ENCODE peak calls at places on chromosome 10, in four cellular contexts. A is A549, W is GM12892, Q is tibial nerve. F is an unnamed sample.

GRCh38 chr10:121696854-121697253 is 98.6 kb upstream of the FGFR2 start:
- DNase-seq in A (peak; percentile 18), Q (no peak), W (no peak), F (no peak)

GRCh38 chr10:22899307-22899706 is 28.5 kb upstream of the ARMC3 start:
- DNase-seq in W (no peak), Q (no peak), A (no peak), F (no peak)

GRCh38 chr10:132533571-132534260 is 3.9 kb upstream of the INPP5A start:
- DNase-seq in W (no peak), Q (no peak), A (no peak), F (peak; percentile 20)

GRCh38 chr10:60967854-60968484 is 24.0 kb upstream of the RHOBTB1 start:
- DNase-seq in Q (no peak), W (no peak), A (no peak), F (no peak)

GRCh38 chr10:128781636-128782035 is 655.4 kb upstream of the MKI67 start:
- DNase-seq in W (no peak), A (no peak), Q (no peak), F (no peak)

GRCh38 chr10:25048463-25048862 is 32.1 kb downstream of the THNSL1 start:
- DNase-seq in Q (peak; percentile 36), A (no peak), W (no peak), F (no peak)

GRCh38 chr10:43863859-43864591 is 215.3 kb upstream of the ZNF32 start:
- DNase-seq in Q (no peak), A (no peak), W (no peak), F (peak; percentile 49)

GRCh38 chr10:2893446-2893845 is 173.9 kb upstream of the PFKP start:
- DNase-seq in Q (no peak), W (no peak), A (no peak), F (no peak)

GRCh38 chr10:5684318-5684970 is at the start of gene TASOR2:
- DNase-seq in A (peak; percentile 92), Q (peak; percentile 89), W (peak; percentile 85), F (peak; percentile 99)
- TF ChIP-seq POLR2A in A (peak; percentile 77), Q (peak; percentile 35), W (peak; percentile 85), F (no peak)

DNA sequence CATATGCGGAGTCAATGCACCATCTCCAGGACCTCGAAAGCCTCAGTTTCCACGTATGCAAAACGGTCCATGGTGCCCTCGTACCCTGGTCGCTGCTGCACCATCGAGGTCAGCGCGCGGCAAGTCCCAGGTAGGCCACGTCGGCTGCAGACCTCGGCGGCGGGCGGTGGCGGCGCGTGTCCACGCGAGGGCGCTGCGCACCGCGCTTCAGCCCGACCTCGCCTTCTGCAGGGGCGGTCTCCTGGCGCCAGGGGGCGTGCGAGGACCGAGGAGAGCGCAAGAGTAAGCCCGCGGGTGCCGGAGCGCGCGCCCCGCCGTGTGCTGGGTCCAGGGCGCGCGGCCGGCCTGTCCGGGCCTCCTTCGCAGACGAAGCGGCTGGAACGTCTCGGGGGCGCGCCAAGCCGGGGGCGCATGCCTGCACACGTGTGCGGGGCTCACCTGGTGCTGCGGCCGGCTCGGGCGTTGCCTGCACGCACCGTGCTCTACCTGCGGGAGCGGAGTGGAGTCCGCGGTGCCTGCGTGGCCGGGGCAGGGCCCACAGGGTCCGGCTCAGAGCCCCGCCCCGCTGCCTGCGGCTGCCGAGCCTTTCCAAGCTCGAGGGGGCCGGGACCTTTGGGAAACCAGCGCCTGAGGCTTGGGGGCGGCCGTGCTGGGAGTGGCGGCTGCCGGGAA is 54.0 kb downstream of the GLRX3 start:
- DNase-seq in W (peak; percentile 91), A (peak; percentile 71), Q (peak; percentile 84), F (peak; percentile 89)
- TF ChIP-seq POLR2A in W (no peak), A (no peak), Q (no peak), F (no peak)

GRCh38 chr10:130300608-130301025 is 164.4 kb downstream of the GLRX3 start:
- DNase-seq in W (no peak), A (no peak), Q (no peak), F (no peak)

DNA sequence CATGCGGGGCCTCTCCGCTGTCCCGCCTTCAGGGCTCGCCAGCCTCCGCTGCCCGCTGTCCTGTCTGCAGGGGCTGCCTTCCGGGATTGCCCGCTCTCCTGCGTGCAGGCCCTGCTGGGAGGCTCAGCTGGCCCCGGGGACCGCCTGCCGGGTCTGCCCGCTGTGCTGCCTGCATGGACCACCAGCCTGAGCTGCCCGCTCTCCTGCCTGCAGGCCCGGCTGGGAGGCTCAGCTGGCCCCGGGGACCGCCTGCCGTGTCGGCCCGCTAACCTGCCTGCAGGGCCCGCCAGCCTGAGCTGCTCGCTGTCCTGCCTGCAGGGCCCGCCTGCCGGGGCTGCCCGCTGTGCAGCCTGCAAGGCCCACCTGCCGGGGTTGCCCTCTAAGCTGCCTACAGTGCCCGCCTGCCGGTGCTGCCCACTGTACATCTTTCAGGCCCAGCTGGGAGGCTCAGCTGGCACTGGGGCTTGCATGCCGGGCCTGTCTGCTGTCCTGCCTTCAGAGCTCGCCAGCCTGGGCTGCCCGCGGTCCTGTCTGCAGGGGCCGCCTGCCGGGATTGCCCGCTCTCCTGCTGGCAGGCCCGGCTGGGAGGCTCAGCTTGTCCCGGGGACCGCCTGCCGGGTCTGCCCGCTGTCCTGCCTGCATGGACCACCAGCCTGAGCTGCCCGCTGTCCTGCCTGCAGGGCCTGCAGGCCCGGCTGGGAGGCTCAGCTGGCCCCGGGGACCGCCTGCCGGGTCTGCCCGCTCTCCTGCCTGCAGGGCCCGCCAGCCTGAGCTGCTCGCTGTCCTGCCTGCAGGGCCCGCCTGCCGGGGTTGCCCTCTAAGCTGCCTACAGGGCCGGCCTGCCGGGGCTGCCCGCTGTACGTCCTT is 165.1 kb downstream of the GLRX3 start:
- DNase-seq in Q (no peak), W (no peak), A (no peak), F (no peak)
- TF ChIP-seq POLR2A in Q (no peak), W (no peak), A (no peak), F (no peak)

GRCh38 chr10:68237173-68237572 is 5.3 kb upstream of the ATOH7 start:
- DNase-seq in Q (no peak), W (no peak), A (no peak), F (no peak)
- TF ChIP-seq POLR2A in Q (no peak), W (no peak), A (no peak), F (no peak)

GRCh38 chr10:69101451-69102095 is 13.7 kb downstream of the SRGN start:
- DNase-seq in A (no peak), Q (no peak), W (no peak), F (no peak)

GRCh38 chr10:69102429-69102828 is 14.5 kb downstream of the SRGN start:
- DNase-seq in W (no peak), Q (no peak), A (no peak), F (no peak)

GRCh38 chr10:69106900-69107511 is 17.0 kb upstream of the VPS26A start:
- DNase-seq in Q (no peak), A (no peak), W (no peak), F (no peak)

GRCh38 chr10:69104994-69105790 is 17.3 kb downstream of the SRGN start:
- DNase-seq in Q (no peak), A (no peak), W (no peak), F (no peak)

DNA sequence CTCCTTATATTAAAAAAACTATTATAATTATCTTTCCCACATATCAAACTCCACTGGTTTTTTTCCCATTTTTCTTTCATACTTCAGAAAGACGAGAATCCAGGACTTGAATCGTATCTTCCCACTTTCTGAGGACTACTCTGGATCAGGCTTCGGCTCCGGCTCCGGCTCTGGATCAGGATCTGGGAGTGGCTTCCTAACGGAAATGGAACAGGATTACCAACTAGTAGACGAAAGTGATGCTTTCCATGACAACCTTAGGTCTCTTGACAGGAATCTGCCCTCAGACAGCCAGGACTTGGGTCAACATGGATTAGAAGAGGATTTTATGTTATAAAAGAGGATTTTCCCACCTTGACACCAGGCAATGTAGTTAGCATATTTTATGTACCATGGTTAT is 15.9 kb downstream of the SRGN start:
- DNase-seq in Q (no peak), W (no peak), A (no peak), F (no peak)
- TF ChIP-seq POLR2A in Q (no peak), W (no peak), A (no peak), F (no peak)

DNA sequence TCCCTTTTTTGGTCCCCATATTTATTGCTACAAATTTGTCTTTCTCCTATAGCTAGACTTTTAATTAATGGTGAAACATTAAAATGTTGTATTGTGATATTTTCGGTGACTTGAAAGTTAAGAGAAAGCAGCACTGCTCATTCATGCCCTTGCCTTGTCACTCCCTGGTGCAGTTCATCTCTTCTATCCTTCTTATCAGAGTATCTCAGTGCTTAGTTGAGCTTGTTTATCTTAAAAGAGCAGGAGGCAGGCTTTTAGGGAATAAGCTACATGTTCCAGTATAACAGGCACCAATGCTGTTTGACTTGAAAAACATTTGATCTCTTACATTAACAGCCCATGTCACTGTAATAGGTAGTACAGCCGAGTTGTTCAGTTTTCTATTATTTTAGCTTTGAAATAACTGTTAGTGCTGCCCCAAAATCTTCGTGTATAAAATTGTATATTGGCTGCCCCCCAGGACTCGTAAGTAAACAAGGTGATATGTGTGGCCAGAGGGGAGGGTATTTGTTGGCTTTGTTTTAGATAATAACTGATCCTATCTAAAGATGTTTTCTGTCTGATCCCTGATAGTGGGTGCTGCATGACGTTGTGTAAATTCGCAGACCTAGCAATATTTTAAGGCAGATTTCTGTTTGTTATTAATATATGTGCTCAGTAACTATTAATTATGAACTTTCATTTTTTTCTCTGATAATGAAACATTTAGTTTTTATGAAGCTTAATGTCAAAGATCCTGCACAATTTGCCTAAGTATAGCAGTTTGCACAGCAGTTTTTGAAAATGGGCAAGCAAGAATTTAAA is 96.5 kb downstream of the BTRC start:
- DNase-seq in Q (no peak), W (no peak), A (no peak), F (no peak)
- TF ChIP-seq POLR2A in Q (no peak), W (no peak), A (no peak), F (no peak)

DNA sequence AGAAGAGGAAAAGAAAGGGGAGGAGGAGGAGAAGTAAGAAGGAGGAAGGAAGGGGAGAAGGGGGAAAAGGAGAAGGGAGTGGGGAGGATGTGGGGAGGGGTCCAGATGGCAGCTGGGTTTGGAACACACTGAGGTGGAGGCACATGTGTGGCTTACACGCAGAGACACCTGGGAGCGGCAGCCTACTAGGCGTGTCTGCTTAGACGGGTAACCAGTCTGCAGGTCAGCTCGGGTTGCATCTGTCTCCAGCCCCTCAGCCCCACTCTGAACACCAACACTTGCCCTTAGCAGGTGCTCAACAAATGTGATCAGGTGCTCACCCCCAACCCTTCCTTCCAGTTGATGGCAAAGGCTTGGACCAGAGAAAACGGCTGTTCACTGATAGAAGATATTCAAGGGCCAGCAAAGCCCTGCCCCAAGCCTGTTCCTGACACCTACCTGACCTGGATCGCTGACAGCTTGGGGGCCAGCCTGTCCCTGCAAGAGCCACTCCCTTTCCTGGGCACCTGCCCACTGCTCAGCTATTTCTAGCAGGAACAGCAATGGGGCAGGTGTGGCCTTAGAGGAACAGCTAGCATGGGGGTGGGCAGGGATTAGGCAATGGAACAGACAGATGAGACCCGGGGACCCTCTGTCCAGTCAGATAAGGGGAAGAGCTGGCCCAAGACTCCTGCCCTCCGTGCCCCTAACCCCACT is 70.5 kb downstream of the SH3PXD2A start:
- DNase-seq in A (no peak), W (no peak), Q (no peak), F (no peak)
- TF ChIP-seq POLR2A in A (no peak), W (no peak), Q (no peak), F (no peak)